ENCODE peak calls at places on chromosomes 4 and X, in ten cellular contexts. One of them, this sample, is unnamed.

GRCh38 chr4:68489338-68489737 is 42.1 kb downstream of the TMPRSS11E start:
- DNase-seq in spleen: peak
- DNase-seq in coronary artery: no peak
- DNase-seq in pancreas: no peak
- DNase-seq in fibroblast of pulmonary artery: no peak
- DNase-seq in brain microvascular endothelial cell: no peak
- DNase-seq in SK-N-SH: no peak
- DNase-seq in dorsolateral prefrontal cortex: no peak
- DNase-seq in PC-9: no peak
- DNase-seq in left ventricle myocardium inferior: no peak
- DNase-seq in this sample: no peak

GRCh38 chr4:7002336-7002735 is 40.8 kb upstream of the TADA2B start:
- DNase-seq in spleen: no peak
- DNase-seq in coronary artery: no peak
- DNase-seq in pancreas: peak
- DNase-seq in fibroblast of pulmonary artery: no peak
- DNase-seq in brain microvascular endothelial cell: no peak
- DNase-seq in SK-N-SH: no peak
- DNase-seq in dorsolateral prefrontal cortex: no peak
- DNase-seq in PC-9: no peak
- DNase-seq in left ventricle myocardium inferior: no peak
- DNase-seq in this sample: no peak

GRCh38 chr4:76527666-76528065 is 92.6 kb downstream of the SHROOM3 start:
- DNase-seq in spleen: no peak
- DNase-seq in coronary artery: no peak
- DNase-seq in pancreas: no peak
- DNase-seq in fibroblast of pulmonary artery: no peak
- DNase-seq in brain microvascular endothelial cell: no peak
- DNase-seq in SK-N-SH: no peak
- DNase-seq in dorsolateral prefrontal cortex: no peak
- DNase-seq in PC-9: no peak
- DNase-seq in left ventricle myocardium inferior: no peak
- DNase-seq in this sample: no peak

GRCh38 chrX:15384304-15384703 is at the start of gene VEGFD:
- DNase-seq in spleen: no peak
- DNase-seq in coronary artery: no peak
- DNase-seq in pancreas: no peak
- DNase-seq in fibroblast of pulmonary artery: peak
- DNase-seq in brain microvascular endothelial cell: peak
- DNase-seq in SK-N-SH: no peak
- DNase-seq in dorsolateral prefrontal cortex: no peak
- DNase-seq in PC-9: no peak
- DNase-seq in left ventricle myocardium inferior: no peak
- DNase-seq in this sample: peak

GRCh38 chr4:125316781-125317525 is 2.2 kb downstream of the FAT4 start:
- DNase-seq in spleen: peak
- DNase-seq in coronary artery: peak
- DNase-seq in pancreas: peak
- DNase-seq in fibroblast of pulmonary artery: peak
- DNase-seq in brain microvascular endothelial cell: peak
- DNase-seq in SK-N-SH: peak
- DNase-seq in dorsolateral prefrontal cortex: peak
- DNase-seq in PC-9: no peak
- DNase-seq in left ventricle myocardium inferior: peak
- DNase-seq in this sample: peak

GRCh38 chr4:165027762-165028402 is 3.9 kb upstream of the TRIM60 start:
- DNase-seq in spleen: no peak
- DNase-seq in coronary artery: no peak
- DNase-seq in pancreas: no peak
- DNase-seq in fibroblast of pulmonary artery: peak
- DNase-seq in brain microvascular endothelial cell: peak
- DNase-seq in SK-N-SH: no peak
- DNase-seq in dorsolateral prefrontal cortex: no peak
- DNase-seq in PC-9: no peak
- DNase-seq in left ventricle myocardium inferior: no peak
- DNase-seq in this sample: no peak

GRCh38 chr4:124167602-124168001 is 544.9 kb downstream of the ANKRD50 start:
- DNase-seq in spleen: no peak
- DNase-seq in coronary artery: no peak
- DNase-seq in pancreas: no peak
- DNase-seq in fibroblast of pulmonary artery: peak
- DNase-seq in brain microvascular endothelial cell: no peak
- DNase-seq in SK-N-SH: no peak
- DNase-seq in dorsolateral prefrontal cortex: no peak
- DNase-seq in PC-9: no peak
- DNase-seq in left ventricle myocardium inferior: no peak
- DNase-seq in this sample: no peak

GRCh38 chr4:1711906-1712215 is 258 bp downstream of the SLBP start:
- DNase-seq in spleen: no peak
- DNase-seq in coronary artery: no peak
- DNase-seq in pancreas: no peak
- DNase-seq in fibroblast of pulmonary artery: peak
- DNase-seq in brain microvascular endothelial cell: no peak
- DNase-seq in SK-N-SH: peak
- DNase-seq in dorsolateral prefrontal cortex: no peak
- DNase-seq in PC-9: no peak
- DNase-seq in left ventricle myocardium inferior: no peak
- DNase-seq in this sample: no peak

GRCh38 chrX:149909324-149910177 is 19.8 kb upstream of the HSFX4 start:
- DNase-seq in spleen: no peak
- DNase-seq in coronary artery: no peak
- DNase-seq in pancreas: no peak
- DNase-seq in fibroblast of pulmonary artery: no peak
- DNase-seq in brain microvascular endothelial cell: no peak
- DNase-seq in SK-N-SH: no peak
- DNase-seq in dorsolateral prefrontal cortex: no peak
- DNase-seq in PC-9: no peak
- DNase-seq in left ventricle myocardium inferior: no peak
- DNase-seq in this sample: no peak

GRCh38 chrX:124573458-124573857 is 227.1 kb downstream of the SH2D1A start:
- DNase-seq in spleen: no peak
- DNase-seq in coronary artery: no peak
- DNase-seq in pancreas: no peak
- DNase-seq in fibroblast of pulmonary artery: peak
- DNase-seq in brain microvascular endothelial cell: no peak
- DNase-seq in SK-N-SH: no peak
- DNase-seq in dorsolateral prefrontal cortex: no peak
- DNase-seq in PC-9: no peak
- DNase-seq in left ventricle myocardium inferior: no peak
- DNase-seq in this sample: no peak

GRCh38 chr4:154559141-154559841 is 3.5 kb upstream of the FGB start:
- DNase-seq in spleen: no peak
- DNase-seq in coronary artery: no peak
- DNase-seq in pancreas: no peak
- DNase-seq in fibroblast of pulmonary artery: peak
- DNase-seq in brain microvascular endothelial cell: peak
- DNase-seq in SK-N-SH: peak
- DNase-seq in dorsolateral prefrontal cortex: no peak
- DNase-seq in PC-9: no peak
- DNase-seq in left ventricle myocardium inferior: no peak
- DNase-seq in this sample: peak

GRCh38 chr4:143728171-143728570 is 27.7 kb upstream of the FREM3 start:
- DNase-seq in spleen: no peak
- DNase-seq in coronary artery: no peak
- DNase-seq in pancreas: no peak
- DNase-seq in fibroblast of pulmonary artery: peak
- DNase-seq in brain microvascular endothelial cell: peak
- DNase-seq in SK-N-SH: no peak
- DNase-seq in dorsolateral prefrontal cortex: no peak
- DNase-seq in PC-9: no peak
- DNase-seq in left ventricle myocardium inferior: no peak
- DNase-seq in this sample: peak

GRCh38 chr4:73520821-73521220 is 39.3 kb downstream of the AFM start:
- DNase-seq in spleen: no peak
- DNase-seq in coronary artery: no peak
- DNase-seq in pancreas: no peak
- DNase-seq in fibroblast of pulmonary artery: peak
- DNase-seq in brain microvascular endothelial cell: peak
- DNase-seq in SK-N-SH: no peak
- DNase-seq in dorsolateral prefrontal cortex: no peak
- DNase-seq in PC-9: no peak
- DNase-seq in left ventricle myocardium inferior: no peak
- DNase-seq in this sample: peak

GRCh38 chrX:71910526-71911022 is at the start of gene NHSL2:
- DNase-seq in spleen: no peak
- DNase-seq in coronary artery: no peak
- DNase-seq in pancreas: peak
- DNase-seq in fibroblast of pulmonary artery: no peak
- DNase-seq in brain microvascular endothelial cell: no peak
- DNase-seq in SK-N-SH: no peak
- DNase-seq in dorsolateral prefrontal cortex: no peak
- DNase-seq in PC-9: no peak
- DNase-seq in left ventricle myocardium inferior: peak
- DNase-seq in this sample: no peak
- H3K4me3 ChIP-seq in spleen: peak
- H3K4me3 ChIP-seq in coronary artery: peak
- H3K4me3 ChIP-seq in pancreas: peak
- H3K4me3 ChIP-seq in fibroblast of pulmonary artery: peak
- H3K4me3 ChIP-seq in brain microvascular endothelial cell: peak
- H3K4me3 ChIP-seq in SK-N-SH: no peak
- H3K4me3 ChIP-seq in dorsolateral prefrontal cortex: peak
- H3K4me3 ChIP-seq in PC-9: no peak
- H3K4me3 ChIP-seq in left ventricle myocardium inferior: peak
- H3K4me3 ChIP-seq in this sample: peak

GRCh38 chr4:186304816-186305520 is 39.0 kb downstream of the F11 start:
- DNase-seq in spleen: no peak
- DNase-seq in coronary artery: no peak
- DNase-seq in pancreas: no peak
- DNase-seq in fibroblast of pulmonary artery: peak
- DNase-seq in brain microvascular endothelial cell: no peak
- DNase-seq in SK-N-SH: no peak
- DNase-seq in dorsolateral prefrontal cortex: no peak
- DNase-seq in PC-9: no peak
- DNase-seq in left ventricle myocardium inferior: no peak
- DNase-seq in this sample: peak

GRCh38 chr4:186307916-186308315 is 41.9 kb downstream of the F11 start:
- DNase-seq in spleen: no peak
- DNase-seq in coronary artery: no peak
- DNase-seq in pancreas: no peak
- DNase-seq in fibroblast of pulmonary artery: no peak
- DNase-seq in brain microvascular endothelial cell: no peak
- DNase-seq in SK-N-SH: no peak
- DNase-seq in dorsolateral prefrontal cortex: no peak
- DNase-seq in PC-9: no peak
- DNase-seq in left ventricle myocardium inferior: no peak
- DNase-seq in this sample: no peak

GRCh38 chr4:186300659-186301377 is 34.8 kb downstream of the F11 start:
- DNase-seq in spleen: no peak
- DNase-seq in coronary artery: no peak
- DNase-seq in pancreas: no peak
- DNase-seq in fibroblast of pulmonary artery: no peak
- DNase-seq in brain microvascular endothelial cell: no peak
- DNase-seq in SK-N-SH: no peak
- DNase-seq in dorsolateral prefrontal cortex: no peak
- DNase-seq in PC-9: no peak
- DNase-seq in left ventricle myocardium inferior: no peak
- DNase-seq in this sample: no peak

GRCh38 chr4:186307497-186307896 is 41.5 kb downstream of the F11 start:
- DNase-seq in spleen: no peak
- DNase-seq in coronary artery: no peak
- DNase-seq in pancreas: no peak
- DNase-seq in fibroblast of pulmonary artery: no peak
- DNase-seq in brain microvascular endothelial cell: no peak
- DNase-seq in SK-N-SH: no peak
- DNase-seq in dorsolateral prefrontal cortex: no peak
- DNase-seq in PC-9: no peak
- DNase-seq in left ventricle myocardium inferior: no peak
- DNase-seq in this sample: no peak

GRCh38 chr4:186304216-186304615 is 38.2 kb downstream of the F11 start:
- DNase-seq in spleen: no peak
- DNase-seq in coronary artery: no peak
- DNase-seq in pancreas: no peak
- DNase-seq in fibroblast of pulmonary artery: no peak
- DNase-seq in brain microvascular endothelial cell: no peak
- DNase-seq in SK-N-SH: no peak
- DNase-seq in dorsolateral prefrontal cortex: no peak
- DNase-seq in PC-9: no peak
- DNase-seq in left ventricle myocardium inferior: no peak
- DNase-seq in this sample: no peak
- TF ChIP-seq CTCF in spleen: no peak
- TF ChIP-seq CTCF in coronary artery: no peak
- TF ChIP-seq CTCF in pancreas: no peak
- TF ChIP-seq CTCF in fibroblast of pulmonary artery: no peak
- TF ChIP-seq CTCF in brain microvascular endothelial cell: no peak
- TF ChIP-seq CTCF in SK-N-SH: no peak
- TF ChIP-seq CTCF in dorsolateral prefrontal cortex: no peak
- TF ChIP-seq CTCF in PC-9: no peak
- TF ChIP-seq CTCF in left ventricle myocardium inferior: no peak
- TF ChIP-seq CTCF in this sample: no peak

DNA sequence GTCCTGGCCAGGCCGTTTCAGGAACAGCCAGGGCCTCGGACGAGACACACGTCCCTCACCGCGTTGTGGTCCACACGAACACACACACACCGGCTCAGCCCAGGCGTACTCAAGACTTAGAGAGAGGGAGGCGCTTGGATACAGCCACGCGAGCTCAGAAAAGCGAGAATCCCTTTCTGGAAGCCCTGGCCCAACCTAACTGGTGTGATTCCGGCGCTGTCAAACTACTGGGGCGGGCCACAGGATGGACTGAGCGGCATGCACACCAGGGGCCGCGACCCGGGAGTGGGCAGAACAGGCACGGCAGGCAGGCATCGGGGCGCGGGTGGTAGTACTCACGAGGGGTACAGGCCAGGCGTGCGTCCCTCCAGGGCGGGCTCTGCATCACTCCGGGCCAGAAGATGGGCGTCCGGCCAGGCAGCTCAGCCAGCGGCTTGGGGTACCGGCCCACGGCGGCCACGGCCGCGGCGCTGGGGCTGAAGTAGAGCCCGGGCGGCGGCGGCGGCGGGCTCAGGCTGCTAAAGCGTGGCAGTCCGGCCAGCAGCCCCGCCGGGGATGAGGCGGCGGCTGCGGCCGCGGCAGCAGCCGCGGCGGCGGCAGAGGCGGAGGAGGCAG is 1.8 kb downstream of the NKX6-1 start:
- DNase-seq in spleen: no peak
- DNase-seq in coronary artery: no peak
- DNase-seq in pancreas: peak
- DNase-seq in fibroblast of pulmonary artery: no peak
- DNase-seq in brain microvascular endothelial cell: no peak
- DNase-seq in SK-N-SH: peak
- DNase-seq in dorsolateral prefrontal cortex: no peak
- DNase-seq in PC-9: no peak
- DNase-seq in left ventricle myocardium inferior: no peak
- DNase-seq in this sample: no peak
- H3K4me3 ChIP-seq in spleen: peak
- H3K4me3 ChIP-seq in coronary artery: peak
- H3K4me3 ChIP-seq in pancreas: peak
- H3K4me3 ChIP-seq in fibroblast of pulmonary artery: no peak
- H3K4me3 ChIP-seq in brain microvascular endothelial cell: peak
- H3K4me3 ChIP-seq in SK-N-SH: no peak
- H3K4me3 ChIP-seq in dorsolateral prefrontal cortex: peak
- H3K4me3 ChIP-seq in PC-9: peak
- H3K4me3 ChIP-seq in left ventricle myocardium inferior: peak
- H3K4me3 ChIP-seq in this sample: no peak

DNA sequence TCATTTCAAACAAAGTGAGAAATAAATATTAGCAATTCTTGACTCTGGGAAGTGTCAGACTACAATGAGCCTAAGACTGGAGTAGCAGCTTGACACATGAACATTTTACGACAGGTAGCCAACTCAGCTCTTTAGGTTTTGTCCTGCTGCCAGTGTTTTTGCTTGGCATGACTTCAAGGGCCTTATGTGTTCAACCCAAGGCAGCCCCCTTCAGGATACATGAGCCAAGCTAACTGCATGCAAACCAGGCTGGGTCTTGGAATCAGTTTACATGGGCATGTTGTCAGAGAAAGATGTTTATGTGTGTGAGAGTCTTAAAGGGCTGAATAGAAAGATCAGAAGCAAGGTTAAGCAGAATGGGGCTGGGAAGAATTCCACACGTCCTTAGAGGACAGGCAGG is 97.4 kb downstream of the NKX6-1 start:
- DNase-seq in spleen: no peak
- DNase-seq in coronary artery: no peak
- DNase-seq in pancreas: no peak
- DNase-seq in fibroblast of pulmonary artery: no peak
- DNase-seq in brain microvascular endothelial cell: no peak
- DNase-seq in SK-N-SH: no peak
- DNase-seq in dorsolateral prefrontal cortex: no peak
- DNase-seq in PC-9: no peak
- DNase-seq in left ventricle myocardium inferior: no peak
- DNase-seq in this sample: no peak
- TF ChIP-seq CTCF in spleen: no peak
- TF ChIP-seq CTCF in coronary artery: no peak
- TF ChIP-seq CTCF in pancreas: no peak
- TF ChIP-seq CTCF in fibroblast of pulmonary artery: no peak
- TF ChIP-seq CTCF in brain microvascular endothelial cell: no peak
- TF ChIP-seq CTCF in SK-N-SH: no peak
- TF ChIP-seq CTCF in dorsolateral prefrontal cortex: no peak
- TF ChIP-seq CTCF in PC-9: no peak
- TF ChIP-seq CTCF in left ventricle myocardium inferior: no peak
- TF ChIP-seq CTCF in this sample: no peak